ENCODE peak calls at places on chromosomes 7 and 10, in eight cellular contexts. Z is NCI-H1092 treated with DMSO at 0.1 percent for 48 hours; W is NCI-H2227 treated with DMSO at 0.1 percent for 48 hours; L is activated T-cell treated with anti-CD3 and anti-CD28 coated beads, Interleukin-2, amount 50 U/mL, for 72 hours; N is psoas muscle; F is nephron progenitor cell; H is Kasumi-1; T is GDM1. V is an unnamed sample.

GRCh38 chr7:5629941-5630340 is 151.5 kb downstream of the RNF216 start:
- DNase-seq in Z (no peak), W (no peak), L (peak; percentile 68), N (peak; percentile 40), F (no peak), H (peak; percentile 48), T (peak; percentile 55), V (peak; percentile 76)

GRCh38 chr7:55903985-55904759 is 16.9 kb downstream of the ZNF713 start:
- DNase-seq in Z (no peak), W (no peak), L (no peak), N (no peak), F (no peak), H (no peak), T (no peak), V (no peak)

GRCh38 chr10:83555264-83555663 is 584.0 kb upstream of the GHITM start:
- DNase-seq in Z (no peak), W (no peak), L (no peak), N (no peak), F (no peak), H (no peak), T (no peak), V (no peak)

GRCh38 chr10:79155301-79156081 is 86.7 kb downstream of the ZMIZ1 start:
- DNase-seq in Z (no peak), W (no peak), L (no peak), N (peak; percentile 73), F (no peak), H (peak; percentile 34), T (no peak), V (no peak)

GRCh38 chr7:95693551-95694333 is 78.6 kb upstream of the DYNC1I1 start:
- DNase-seq in Z (no peak), W (no peak), L (no peak), N (no peak), F (no peak), H (no peak), T (no peak), V (no peak)

GRCh38 chr10:118732253-118733194 is 22.2 kb downstream of the CACUL1 start:
- DNase-seq in Z (no peak), W (no peak), L (no peak), N (no peak), F (no peak), H (no peak), T (no peak), V (no peak)

GRCh38 chr7:152887191-152887590 is 127.6 kb downstream of the ACTR3B start:
- DNase-seq in Z (no peak), W (no peak), L (no peak), N (peak; percentile 35), F (no peak), H (no peak), T (no peak), V (peak; percentile 37)

GRCh38 chr10:69845574-69846251 is 44.0 kb downstream of the COL13A1 start:
- DNase-seq in Z (no peak), W (no peak), L (no peak), N (peak; percentile 90), F (no peak), H (no peak), T (no peak), V (no peak)

GRCh38 chr7:155267436-155267835 is 30.2 kb upstream of the INSIG1 start:
- DNase-seq in Z (no peak), W (no peak), L (no peak), N (no peak), F (no peak), H (no peak), T (no peak), V (no peak)

GRCh38 chr10:97234403-97234802 is 48.6 kb upstream of the SLIT1 start:
- DNase-seq in Z (peak; percentile 29), W (peak; percentile 42), L (no peak), N (no peak), F (no peak), H (peak; percentile 77), T (peak; percentile 13), V (no peak)

GRCh38 chr10:110609592-110609991 is 34.5 kb upstream of the RBM20 start:
- DNase-seq in Z (peak; percentile 25), W (peak; percentile 47), L (no peak), N (peak; percentile 71), F (no peak), H (peak; percentile 34), T (no peak), V (no peak)

GRCh38 chr10:22618081-22618785 is 96.1 kb downstream of the PIP4K2A start:
- DNase-seq in Z (no peak), W (no peak), L (no peak), N (no peak), F (no peak), H (peak; percentile 18), T (no peak), V (no peak)

GRCh38 chr10:51651063-51651462 is 48.3 kb downstream of the CSTF2T start:
- DNase-seq in Z (no peak), W (no peak), L (no peak), N (no peak), F (no peak), H (no peak), T (no peak), V (no peak)

GRCh38 chr10:35012781-35013180 is 77.4 kb downstream of the CUL2 start:
- DNase-seq in Z (no peak), W (no peak), L (no peak), N (no peak), F (no peak), H (no peak), T (no peak), V (no peak)